ENCODE peak calls at places on chromosomes 4 and X, in five cellular contexts. B is CD4-positive, CD25-positive, alpha-beta regulatory T cell; L is cardiac muscle cell; F is iris pigment epithelial cell; C is activated gamma-delta T cell treated with anti-CD3 and anti-CD28 coated beads, Interleukin-2, amount 50 U/mL, for 16 hours. Z is an unnamed sample.

GRCh38 chrX:38273453-38273852 is 52.8 kb upstream of the SRPX start:
- DNase-seq in B (no peak), F (no peak), C (no peak), L (no peak), Z (no peak)

GRCh38 chr4:2193321-2193720 is 48.6 kb downstream of the HAUS3 start:
- DNase-seq in C (no peak), B (no peak), L (peak; percentile 12), F (no peak), Z (no peak)

GRCh38 chr4:85720736-85721135 is 245.8 kb downstream of the ARHGAP24 start:
- DNase-seq in B (no peak), C (no peak), F (peak; percentile 70), L (no peak), Z (no peak)

GRCh38 chrX:71909956-71910355 is 689 bp upstream of the NHSL2 start:
- DNase-seq in C (no peak), B (no peak), F (no peak), L (peak; percentile 45), Z (peak; percentile 55)

GRCh38 chrX:69038826-69039225 is 126.4 kb downstream of the PJA1 start:
- DNase-seq in B (no peak), L (no peak), C (no peak), F (peak; percentile 18), Z (no peak)

GRCh38 chr4:138891610-138892009 is 124.0 kb upstream of the NOCT start:
- DNase-seq in F (peak; percentile 17), B (no peak), C (no peak), L (no peak), Z (no peak)

GRCh38 chr4:38674206-38675144 is 10.5 kb downstream of the KLF3 start:
- DNase-seq in B (no peak), C (no peak), L (peak; percentile 36), F (no peak), Z (no peak)

GRCh38 chr4:6539009-6539764 is 35.8 kb upstream of the MAN2B2 start:
- DNase-seq in C (no peak), F (no peak), L (no peak), B (no peak), Z (no peak)

GRCh38 chr4:22190855-22191254 is 242.3 kb upstream of the KCNIP4 start:
- DNase-seq in B (no peak), F (peak; percentile 41), L (no peak), C (no peak), Z (no peak)

GRCh38 chr4:139603576-139604387 is 47.8 kb upstream of the SETD7 start:
- DNase-seq in F (peak; percentile 69), L (peak; percentile 76), C (no peak), B (peak; percentile 53), Z (no peak)

GRCh38 chrX:55787063-55787462 is 69.5 kb downstream of the RRAGB start:
- DNase-seq in F (no peak), L (no peak), C (no peak), B (no peak), Z (no peak)

GRCh38 chr4:10458190-10458589 is 964 bp upstream of the ZNF518B start:
- DNase-seq in F (no peak), L (no peak), C (no peak), B (no peak), Z (no peak)

GRCh38 chrX:34382416-34382815 is 250.3 kb upstream of the FAM47A start:
- DNase-seq in C (no peak), B (no peak), L (no peak), F (peak; percentile 29), Z (no peak)

GRCh38 chr4:42655921-42656735 is 777 bp downstream of the ATP8A1 start:
- DNase-seq in L (peak; percentile 49), C (peak; percentile 25), F (peak; percentile 12), B (peak; percentile 49), Z (peak; percentile 69)

GRCh38 chrX:53356186-53356585 is 66.3 kb downstream of the SMC1A start:
- DNase-seq in B (no peak), C (no peak), F (peak; percentile 15), L (no peak), Z (no peak)

GRCh38 chr4:139501531-139502311 is 47.8 kb downstream of the RAB33B start:
- DNase-seq in B (no peak), L (no peak), F (no peak), C (no peak), Z (no peak)